ENCODE peak calls at places on chromosomes 11 and 22, in five cellular contexts. One of them, this sample, is unnamed.

GRCh38 chr11:134248910-134249480 is 4.2 kb downstream of the THYN1 start:
- DNase-seq in A549: no peak
- DNase-seq in fibroblast of villous mesenchyme: peak; percentile 34
- DNase-seq in WTC11: no peak
- DNase-seq in AG09319: no peak
- DNase-seq in this sample: no peak

GRCh38 chr22:20998411-20999336 is 3.2 kb downstream of the THAP7 start:
- DNase-seq in fibroblast of villous mesenchyme: no peak
- DNase-seq in WTC11: no peak
- DNase-seq in A549: no peak
- DNase-seq in AG09319: no peak
- DNase-seq in this sample: no peak

GRCh38 chr11:100963375-100963774 is 166.2 kb downstream of the PGR start:
- DNase-seq in A549: no peak
- DNase-seq in WTC11: no peak
- DNase-seq in fibroblast of villous mesenchyme: no peak
- DNase-seq in AG09319: no peak
- DNase-seq in this sample: no peak

GRCh38 chr11:45321669-45322068 is 35.5 kb upstream of the SYT13 start:
- DNase-seq in fibroblast of villous mesenchyme: no peak
- DNase-seq in A549: no peak
- DNase-seq in WTC11: no peak
- DNase-seq in AG09319: no peak
- DNase-seq in this sample: no peak

GRCh38 chr22:23670378-23671295 is 20.2 kb upstream of the RGL4 start:
- DNase-seq in WTC11: no peak
- DNase-seq in A549: no peak
- DNase-seq in AG09319: no peak
- DNase-seq in fibroblast of villous mesenchyme: no peak
- DNase-seq in this sample: no peak

GRCh38 chr22:23767673-23768548 is at the start of gene CHCHD10:
- DNase-seq in A549: peak; percentile 77
- DNase-seq in fibroblast of villous mesenchyme: peak; percentile 74
- DNase-seq in WTC11: peak; percentile 90
- DNase-seq in AG09319: no peak
- DNase-seq in this sample: peak; percentile 62

GRCh38 chr11:76793834-76794291 is 10.7 kb downstream of the TSKU start:
- DNase-seq in AG09319: no peak
- DNase-seq in fibroblast of villous mesenchyme: no peak
- DNase-seq in A549: no peak
- DNase-seq in WTC11: no peak
- DNase-seq in this sample: no peak

GRCh38 chr11:13949876-13950275 is 12.6 kb upstream of the SPON1 start:
- DNase-seq in AG09319: no peak
- DNase-seq in WTC11: no peak
- DNase-seq in A549: no peak
- DNase-seq in fibroblast of villous mesenchyme: no peak
- DNase-seq in this sample: no peak

GRCh38 chr11:34600339-34601084 is 20.4 kb upstream of the EHF start:
- DNase-seq in fibroblast of villous mesenchyme: peak; percentile 54
- DNase-seq in WTC11: no peak
- DNase-seq in AG09319: no peak
- DNase-seq in A549: peak; percentile 98
- DNase-seq in this sample: no peak

GRCh38 chr11:111419641-111420327 is 40.7 kb upstream of the POU2AF1 start:
- DNase-seq in A549: no peak
- DNase-seq in AG09319: no peak
- DNase-seq in WTC11: no peak
- DNase-seq in fibroblast of villous mesenchyme: no peak
- DNase-seq in this sample: no peak

GRCh38 chr11:60159868-60160267 is 23.0 kb downstream of the MS4A6A start:
- DNase-seq in fibroblast of villous mesenchyme: no peak
- DNase-seq in A549: no peak
- DNase-seq in AG09319: no peak
- DNase-seq in WTC11: no peak
- DNase-seq in this sample: no peak
- TF ChIP-seq CTCF in fibroblast of villous mesenchyme: no peak
- TF ChIP-seq CTCF in A549: no peak
- TF ChIP-seq CTCF in AG09319: no peak
- TF ChIP-seq CTCF in WTC11: no peak
- TF ChIP-seq CTCF in this sample: no peak

GRCh38 chr11:12122083-12122482 is 11.7 kb downstream of the MICAL2 start:
- DNase-seq in WTC11: peak; percentile 60
- DNase-seq in fibroblast of villous mesenchyme: no peak
- DNase-seq in A549: peak; percentile 50
- DNase-seq in AG09319: no peak
- DNase-seq in this sample: no peak
- TF ChIP-seq CTCF in WTC11: peak; percentile 31
- TF ChIP-seq CTCF in fibroblast of villous mesenchyme: peak; percentile 54
- TF ChIP-seq CTCF in A549: peak; percentile 35
- TF ChIP-seq CTCF in AG09319: peak; percentile 32
- TF ChIP-seq CTCF in this sample: no peak

GRCh38 chr11:114211444-114212122 is 84.6 kb upstream of the NNMT start:
- DNase-seq in fibroblast of villous mesenchyme: no peak
- DNase-seq in AG09319: no peak
- DNase-seq in WTC11: no peak
- DNase-seq in A549: no peak
- DNase-seq in this sample: no peak

GRCh38 chr11:114215428-114215827 is 80.8 kb upstream of the NNMT start:
- DNase-seq in WTC11: no peak
- DNase-seq in AG09319: no peak
- DNase-seq in A549: no peak
- DNase-seq in fibroblast of villous mesenchyme: no peak
- DNase-seq in this sample: no peak

GRCh38 chr11:114215871-114216803 is 80.1 kb upstream of the NNMT start:
- DNase-seq in WTC11: no peak
- DNase-seq in A549: no peak
- DNase-seq in AG09319: no peak
- DNase-seq in fibroblast of villous mesenchyme: peak; percentile 83
- DNase-seq in this sample: no peak

GRCh38 chr11:114216804-114217195 is 79.4 kb upstream of the NNMT start:
- DNase-seq in AG09319: no peak
- DNase-seq in A549: no peak
- DNase-seq in fibroblast of villous mesenchyme: no peak
- DNase-seq in WTC11: no peak
- DNase-seq in this sample: no peak

GRCh38 chr11:114213622-114214021 is 82.6 kb upstream of the NNMT start:
- DNase-seq in A549: no peak
- DNase-seq in fibroblast of villous mesenchyme: no peak
- DNase-seq in WTC11: no peak
- DNase-seq in AG09319: no peak
- DNase-seq in this sample: no peak
- TF ChIP-seq CTCF in A549: no peak
- TF ChIP-seq CTCF in fibroblast of villous mesenchyme: no peak
- TF ChIP-seq CTCF in WTC11: no peak
- TF ChIP-seq CTCF in AG09319: no peak
- TF ChIP-seq CTCF in this sample: no peak

GRCh38 chr11:99351620-99352019 is 330.9 kb downstream of the CNTN5 start:
- DNase-seq in WTC11: no peak
- DNase-seq in fibroblast of villous mesenchyme: no peak
- DNase-seq in AG09319: no peak
- DNase-seq in A549: no peak
- DNase-seq in this sample: no peak
- TF ChIP-seq CTCF in WTC11: no peak
- TF ChIP-seq CTCF in fibroblast of villous mesenchyme: no peak
- TF ChIP-seq CTCF in AG09319: no peak
- TF ChIP-seq CTCF in A549: no peak
- TF ChIP-seq CTCF in this sample: no peak

DNA sequence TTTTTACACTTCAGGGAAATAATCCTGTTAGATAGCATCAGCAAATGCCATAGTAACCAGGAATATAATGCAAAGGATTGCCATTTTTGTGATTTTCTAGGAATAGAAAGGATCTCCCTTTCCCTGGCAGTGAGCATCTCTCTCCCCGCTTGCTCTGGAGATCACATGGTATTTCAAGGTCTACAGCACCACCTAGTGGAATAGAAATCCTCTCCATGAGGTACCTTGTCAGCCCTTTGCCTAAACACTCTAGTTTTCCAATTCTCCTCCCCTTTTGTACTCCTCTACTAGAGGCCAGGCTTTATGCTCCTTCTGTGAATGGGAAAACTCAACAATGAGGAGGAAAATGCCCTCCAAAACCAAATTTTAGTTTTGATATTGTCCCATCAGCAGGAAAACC is 78.4 kb downstream of the XRRA1 start:
- DNase-seq in AG09319: peak; percentile 7
- DNase-seq in A549: peak; percentile 74
- DNase-seq in fibroblast of villous mesenchyme: peak; percentile 65
- DNase-seq in WTC11: no peak
- DNase-seq in this sample: no peak
- TF ChIP-seq CTCF in AG09319: peak; percentile 32
- TF ChIP-seq CTCF in A549: peak; percentile 51
- TF ChIP-seq CTCF in fibroblast of villous mesenchyme: peak; percentile 59
- TF ChIP-seq CTCF in WTC11: no peak
- TF ChIP-seq CTCF in this sample: no peak

GRCh38 chr22:50266994-50267393 is 3.2 kb downstream of the MAPK11 start:
- DNase-seq in WTC11: no peak
- DNase-seq in fibroblast of villous mesenchyme: no peak
- DNase-seq in A549: no peak
- DNase-seq in AG09319: no peak
- DNase-seq in this sample: no peak

GRCh38 chr22:50270302-50271010 is at the start of gene MAPK11:
- DNase-seq in fibroblast of villous mesenchyme: peak; percentile 82
- DNase-seq in AG09319: no peak
- DNase-seq in WTC11: peak; percentile 87
- DNase-seq in A549: peak; percentile 66
- DNase-seq in this sample: peak; percentile 50

GRCh38 chr22:50268655-50269113 is 1.5 kb downstream of the MAPK11 start:
- DNase-seq in fibroblast of villous mesenchyme: no peak
- DNase-seq in WTC11: no peak
- DNase-seq in AG09319: no peak
- DNase-seq in A549: no peak
- DNase-seq in this sample: no peak

GRCh38 chr22:50269573-50270301 is 443 bp downstream of the MAPK11 start:
- DNase-seq in A549: no peak
- DNase-seq in AG09319: no peak
- DNase-seq in fibroblast of villous mesenchyme: no peak
- DNase-seq in WTC11: peak; percentile 35
- DNase-seq in this sample: no peak

DNA sequence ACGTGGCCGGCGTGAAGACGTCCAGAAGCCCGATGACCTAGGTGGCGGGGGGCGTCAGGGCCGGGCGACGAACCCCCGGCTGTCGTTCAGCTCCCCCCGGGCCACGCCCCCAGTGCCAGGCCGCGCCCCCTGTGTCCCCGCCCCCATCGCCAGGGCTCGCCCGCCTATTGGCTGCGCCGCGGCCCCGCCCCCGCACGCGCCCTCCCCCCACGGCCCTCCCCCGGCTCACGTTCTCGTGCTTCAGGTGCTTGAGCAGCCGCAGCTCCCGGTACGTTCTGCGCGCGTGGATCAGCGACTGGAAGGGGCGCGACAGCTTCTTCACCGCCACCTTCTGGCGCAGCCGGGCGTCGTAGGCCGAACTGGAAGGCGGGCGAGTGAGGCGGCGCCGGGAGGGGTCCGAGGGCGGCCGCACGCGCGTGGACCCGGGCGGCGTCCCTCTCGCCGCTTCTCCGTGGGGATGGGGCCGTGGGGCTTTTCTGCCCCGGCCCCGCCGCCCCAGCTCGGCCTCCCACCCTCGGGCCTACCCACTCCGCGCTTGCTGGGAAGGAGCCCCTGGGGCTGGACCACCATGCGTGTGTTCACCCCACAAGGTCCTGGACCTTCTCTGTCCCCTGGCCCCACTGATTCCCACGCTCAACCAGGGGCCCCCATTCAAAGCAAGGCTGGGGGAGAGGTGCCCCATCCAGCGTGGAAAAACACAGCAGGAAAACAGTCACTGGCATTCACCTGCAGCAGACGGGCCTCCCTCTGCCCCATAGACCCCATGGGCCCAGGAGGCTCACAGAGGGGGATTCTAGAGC is 2.4 kb downstream of the MAPK11 start:
- DNase-seq in fibroblast of villous mesenchyme: peak; percentile 68
- DNase-seq in WTC11: peak; percentile 74
- DNase-seq in AG09319: no peak
- DNase-seq in A549: peak; percentile 60
- DNase-seq in this sample: no peak
- TF ChIP-seq CTCF in fibroblast of villous mesenchyme: peak; percentile 21
- TF ChIP-seq CTCF in WTC11: no peak
- TF ChIP-seq CTCF in AG09319: peak; percentile 10
- TF ChIP-seq CTCF in A549: no peak
- TF ChIP-seq CTCF in this sample: no peak

DNA sequence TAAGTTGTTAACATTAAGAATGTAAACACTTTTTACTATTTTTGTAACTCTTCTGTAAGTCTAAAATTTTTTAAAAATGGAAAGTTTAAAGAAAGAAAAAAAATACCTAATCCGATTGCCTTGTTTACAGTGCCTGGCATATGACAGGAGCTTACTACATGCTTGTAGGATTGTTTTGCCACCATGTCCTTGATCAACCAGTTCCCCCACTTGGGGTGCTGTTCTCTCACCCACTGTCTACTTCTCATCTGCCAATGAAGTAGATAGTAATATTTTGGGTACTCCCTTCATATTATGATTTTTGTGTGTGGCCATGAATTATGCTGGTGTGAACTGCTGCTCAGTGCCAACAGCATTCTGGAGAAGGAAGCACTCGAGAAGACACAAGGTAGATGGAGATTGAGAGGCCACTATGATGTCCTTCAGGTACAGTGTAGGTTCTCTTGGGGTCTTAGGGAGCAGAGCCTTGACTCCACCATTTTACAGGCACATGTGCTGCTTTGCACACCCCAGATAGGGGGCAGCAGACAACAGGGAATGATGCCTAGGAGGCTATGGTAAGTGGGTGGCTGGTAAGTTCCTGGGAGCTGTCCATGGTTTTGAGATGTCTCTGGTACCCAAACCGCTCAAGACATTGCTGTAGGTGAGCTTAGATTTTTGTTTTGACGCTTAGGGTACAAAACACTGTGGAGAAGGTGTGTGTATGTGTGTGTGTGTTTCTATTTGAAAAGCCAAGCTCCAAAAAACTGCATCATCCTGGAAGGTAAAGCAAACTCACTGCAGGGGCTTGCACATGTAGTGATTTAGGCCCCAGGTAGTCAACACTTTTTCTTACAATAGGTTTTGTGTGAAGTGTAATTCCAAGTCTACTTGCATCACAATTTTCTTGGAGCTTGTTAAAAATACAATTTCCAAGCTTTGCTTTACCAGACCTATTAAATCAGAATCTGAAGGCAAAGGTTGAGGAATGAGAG is 494.5 kb upstream of the LARGE1 start:
- DNase-seq in WTC11: peak; percentile 80
- DNase-seq in A549: peak; percentile 66
- DNase-seq in fibroblast of villous mesenchyme: peak; percentile 1
- DNase-seq in AG09319: no peak
- DNase-seq in this sample: no peak
- TF ChIP-seq CTCF in WTC11: peak; percentile 83
- TF ChIP-seq CTCF in A549: no peak
- TF ChIP-seq CTCF in fibroblast of villous mesenchyme: no peak
- TF ChIP-seq CTCF in AG09319: no peak
- TF ChIP-seq CTCF in this sample: no peak

DNA sequence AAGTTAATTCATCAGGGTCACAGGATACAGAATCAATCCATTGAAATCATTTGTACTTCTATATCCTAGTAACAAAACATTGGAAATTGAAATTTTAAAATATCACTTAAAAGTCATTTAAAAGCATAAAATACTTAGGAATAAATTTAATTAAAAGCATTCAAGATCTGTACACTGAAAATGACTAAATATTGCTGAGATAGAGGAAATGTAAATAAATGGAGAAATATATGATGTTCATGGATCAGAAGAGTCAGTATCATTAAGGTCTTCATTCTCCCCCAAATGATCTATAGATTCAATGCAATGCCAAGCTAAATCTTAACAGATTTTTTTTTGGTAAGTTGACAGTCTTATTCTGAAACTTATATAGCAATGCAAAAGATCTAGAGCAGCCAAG is 49.8 kb downstream of the RRP8 start:
- DNase-seq in WTC11: no peak
- DNase-seq in AG09319: no peak
- DNase-seq in fibroblast of villous mesenchyme: no peak
- DNase-seq in A549: no peak
- DNase-seq in this sample: no peak
- TF ChIP-seq CTCF in WTC11: no peak
- TF ChIP-seq CTCF in AG09319: no peak
- TF ChIP-seq CTCF in fibroblast of villous mesenchyme: no peak
- TF ChIP-seq CTCF in A549: no peak
- TF ChIP-seq CTCF in this sample: no peak

This sample was measured in omental fat pad.